ENCODE peak calls at places on chromosomes 7 and 10, in ten cellular contexts. One of them, this sample, is unnamed.

GRCh38 chr10:102593074-102593803 is 51.0 kb upstream of the TRIM8 start:
- DNase-seq in prostate gland: no peak
- DNase-seq in Panc1: no peak
- DNase-seq in stomach: no peak
- DNase-seq in suprapubic skin: no peak
- DNase-seq in K562: no peak
- DNase-seq in transverse colon: no peak
- DNase-seq in GM23338: no peak
- DNase-seq in sigmoid colon: no peak
- DNase-seq in SK-N-SH: no peak
- DNase-seq in this sample: no peak

GRCh38 chr10:27779462-27779861 is 33.8 kb upstream of the MKX start:
- DNase-seq in GM23338: no peak
- DNase-seq in Panc1: no peak
- DNase-seq in sigmoid colon: no peak
- DNase-seq in stomach: no peak
- DNase-seq in suprapubic skin: no peak
- DNase-seq in SK-N-SH: no peak
- DNase-seq in prostate gland: no peak
- DNase-seq in K562: no peak
- DNase-seq in transverse colon: no peak
- DNase-seq in this sample: no peak

GRCh38 chr10:54853883-54854282 is 52.9 kb upstream of the PCDH15 start:
- DNase-seq in Panc1: no peak
- DNase-seq in SK-N-SH: no peak
- DNase-seq in transverse colon: no peak
- DNase-seq in GM23338: no peak
- DNase-seq in K562: no peak
- DNase-seq in sigmoid colon: no peak
- DNase-seq in stomach: no peak
- DNase-seq in prostate gland: no peak
- DNase-seq in suprapubic skin: no peak
- DNase-seq in this sample: no peak

GRCh38 chr7:142808802-142809583 is 38.2 kb downstream of the PRSS2 start:
- DNase-seq in Panc1: no peak
- DNase-seq in sigmoid colon: no peak
- DNase-seq in prostate gland: no peak
- DNase-seq in transverse colon: peak; percentile 77
- DNase-seq in SK-N-SH: no peak
- DNase-seq in stomach: peak; percentile 56
- DNase-seq in suprapubic skin: peak; percentile 62
- DNase-seq in GM23338: no peak
- DNase-seq in K562: peak; percentile 70
- DNase-seq in this sample: no peak

GRCh38 chr10:133126431-133127290 is 33.4 kb upstream of the KNDC1 start:
- DNase-seq in stomach: no peak
- DNase-seq in SK-N-SH: no peak
- DNase-seq in suprapubic skin: peak; percentile 61
- DNase-seq in K562: no peak
- DNase-seq in prostate gland: no peak
- DNase-seq in transverse colon: peak; percentile 6
- DNase-seq in GM23338: no peak
- DNase-seq in Panc1: no peak
- DNase-seq in sigmoid colon: peak; percentile 47
- DNase-seq in this sample: no peak

GRCh38 chr7:136925556-136925955 is 57.1 kb downstream of the CHRM2 start:
- DNase-seq in prostate gland: no peak
- DNase-seq in SK-N-SH: no peak
- DNase-seq in GM23338: no peak
- DNase-seq in suprapubic skin: no peak
- DNase-seq in sigmoid colon: no peak
- DNase-seq in stomach: no peak
- DNase-seq in K562: no peak
- DNase-seq in transverse colon: no peak
- DNase-seq in Panc1: no peak
- DNase-seq in this sample: no peak

GRCh38 chr7:116025098-116025809 is 5.3 kb downstream of the TFEC start:
- DNase-seq in transverse colon: no peak
- DNase-seq in SK-N-SH: no peak
- DNase-seq in suprapubic skin: no peak
- DNase-seq in Panc1: no peak
- DNase-seq in prostate gland: no peak
- DNase-seq in stomach: no peak
- DNase-seq in GM23338: no peak
- DNase-seq in K562: no peak
- DNase-seq in sigmoid colon: no peak
- DNase-seq in this sample: no peak

GRCh38 chr7:51727441-51727840 is 410.8 kb upstream of the COBL start:
- DNase-seq in stomach: no peak
- DNase-seq in sigmoid colon: no peak
- DNase-seq in SK-N-SH: no peak
- DNase-seq in GM23338: no peak
- DNase-seq in suprapubic skin: no peak
- DNase-seq in transverse colon: no peak
- DNase-seq in prostate gland: no peak
- DNase-seq in K562: no peak
- DNase-seq in Panc1: no peak
- DNase-seq in this sample: no peak

GRCh38 chr7:101952355-101953247 is 135.2 kb downstream of the CUX1 start:
- DNase-seq in suprapubic skin: no peak
- DNase-seq in transverse colon: no peak
- DNase-seq in K562: peak; percentile 42
- DNase-seq in sigmoid colon: peak; percentile 78
- DNase-seq in GM23338: no peak
- DNase-seq in SK-N-SH: no peak
- DNase-seq in prostate gland: no peak
- DNase-seq in stomach: no peak
- DNase-seq in Panc1: peak; percentile 8
- DNase-seq in this sample: no peak
- TF ChIP-seq POLR2AphosphoS5 in suprapubic skin: no peak
- TF ChIP-seq POLR2AphosphoS5 in transverse colon: peak; percentile 19
- TF ChIP-seq POLR2AphosphoS5 in K562: no peak
- TF ChIP-seq POLR2AphosphoS5 in sigmoid colon: peak; percentile 29
- TF ChIP-seq POLR2AphosphoS5 in GM23338: no peak
- TF ChIP-seq POLR2AphosphoS5 in SK-N-SH: peak; percentile 18
- TF ChIP-seq POLR2AphosphoS5 in prostate gland: no peak
- TF ChIP-seq POLR2AphosphoS5 in stomach: peak; percentile 34
- TF ChIP-seq POLR2AphosphoS5 in Panc1: no peak
- TF ChIP-seq POLR2AphosphoS5 in this sample: no peak

GRCh38 chr10:6231730-6232129 is 29.0 kb downstream of the PFKFB3 start:
- DNase-seq in suprapubic skin: no peak
- DNase-seq in sigmoid colon: no peak
- DNase-seq in Panc1: no peak
- DNase-seq in stomach: no peak
- DNase-seq in K562: no peak
- DNase-seq in transverse colon: no peak
- DNase-seq in GM23338: no peak
- DNase-seq in SK-N-SH: peak; percentile 17
- DNase-seq in prostate gland: no peak
- DNase-seq in this sample: no peak

GRCh38 chr10:6234371-6234770 is 31.6 kb downstream of the PFKFB3 start:
- DNase-seq in SK-N-SH: no peak
- DNase-seq in transverse colon: no peak
- DNase-seq in sigmoid colon: peak; percentile 53
- DNase-seq in stomach: no peak
- DNase-seq in suprapubic skin: peak; percentile 40
- DNase-seq in GM23338: no peak
- DNase-seq in K562: no peak
- DNase-seq in Panc1: no peak
- DNase-seq in prostate gland: no peak
- DNase-seq in this sample: no peak

GRCh38 chr10:6232225-6232807 is 29.6 kb downstream of the PFKFB3 start:
- DNase-seq in SK-N-SH: peak; percentile 25
- DNase-seq in GM23338: no peak
- DNase-seq in suprapubic skin: no peak
- DNase-seq in stomach: no peak
- DNase-seq in K562: no peak
- DNase-seq in sigmoid colon: no peak
- DNase-seq in prostate gland: no peak
- DNase-seq in Panc1: no peak
- DNase-seq in transverse colon: no peak
- DNase-seq in this sample: no peak

GRCh38 chr10:6232846-6233724 is 30.4 kb downstream of the PFKFB3 start:
- DNase-seq in sigmoid colon: peak; percentile 46
- DNase-seq in suprapubic skin: no peak
- DNase-seq in transverse colon: no peak
- DNase-seq in GM23338: no peak
- DNase-seq in SK-N-SH: peak; percentile 12
- DNase-seq in prostate gland: no peak
- DNase-seq in Panc1: no peak
- DNase-seq in K562: no peak
- DNase-seq in stomach: no peak
- DNase-seq in this sample: no peak

DNA sequence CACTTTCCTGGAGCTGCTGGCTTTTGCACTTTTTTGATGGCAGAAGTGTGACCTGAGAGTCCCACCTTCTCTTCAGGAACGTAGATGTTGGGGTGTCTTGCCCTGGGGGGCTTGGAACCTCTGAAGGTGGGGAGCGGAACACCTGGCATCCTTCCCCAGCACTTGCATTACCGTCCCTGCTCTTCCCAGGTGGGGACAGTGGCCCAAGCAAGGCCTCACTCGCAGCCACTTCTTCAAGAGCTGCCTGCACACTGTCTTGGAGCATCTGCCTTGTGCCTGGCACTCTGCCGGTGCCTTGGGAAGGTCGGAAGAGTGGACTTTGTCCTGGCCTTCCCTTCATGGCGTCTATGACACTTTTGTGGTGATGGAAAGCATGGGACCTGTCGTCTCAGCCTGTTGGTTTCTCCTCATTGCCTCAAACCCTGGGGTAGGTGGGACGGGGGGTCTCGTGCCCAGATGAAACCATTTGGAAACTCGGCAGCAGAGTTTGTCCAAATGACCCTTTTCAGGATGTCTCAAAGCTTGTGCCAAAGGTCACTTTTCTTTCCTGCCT is 31.1 kb downstream of the PFKFB3 start:
- DNase-seq in K562: no peak
- DNase-seq in SK-N-SH: no peak
- DNase-seq in sigmoid colon: peak; percentile 63
- DNase-seq in suprapubic skin: no peak
- DNase-seq in Panc1: no peak
- DNase-seq in transverse colon: no peak
- DNase-seq in prostate gland: no peak
- DNase-seq in stomach: no peak
- DNase-seq in GM23338: no peak
- DNase-seq in this sample: no peak
- H3K36me3 ChIP-seq in K562: peaks cover 25% of the 10 kb centered on the region
- H3K36me3 ChIP-seq in SK-N-SH: peaks cover 52% of the 10 kb centered on the region
- H3K36me3 ChIP-seq in sigmoid colon: peaks cover 79% of the 10 kb centered on the region
- H3K36me3 ChIP-seq in suprapubic skin: peaks cover 78% of the 10 kb centered on the region
- H3K36me3 ChIP-seq in Panc1: no peaks in the 10 kb centered on the region
- H3K36me3 ChIP-seq in transverse colon: no peaks in the 10 kb centered on the region
- H3K36me3 ChIP-seq in prostate gland: no peaks in the 10 kb centered on the region
- H3K36me3 ChIP-seq in stomach: peaks cover 85% of the 10 kb centered on the region
- H3K36me3 ChIP-seq in GM23338: peaks cover 4% of the 10 kb centered on the region
- H3K36me3 ChIP-seq in this sample: peaks cover 21% of the 10 kb centered on the region

GRCh38 chr7:42972703-42973500 is 40.7 kb downstream of the MRPL32 start:
- DNase-seq in stomach: peak; percentile 25
- DNase-seq in Panc1: no peak
- DNase-seq in K562: peak; percentile 55
- DNase-seq in transverse colon: peak; percentile 17
- DNase-seq in GM23338: peak; percentile 6
- DNase-seq in suprapubic skin: peak; percentile 73
- DNase-seq in SK-N-SH: peak; percentile 16
- DNase-seq in prostate gland: no peak
- DNase-seq in sigmoid colon: peak; percentile 81
- DNase-seq in this sample: no peak
- TF ChIP-seq POLR2AphosphoS5 in stomach: no peak
- TF ChIP-seq POLR2AphosphoS5 in Panc1: no peak
- TF ChIP-seq POLR2AphosphoS5 in K562: no peak
- TF ChIP-seq POLR2AphosphoS5 in transverse colon: peak; percentile 56
- TF ChIP-seq POLR2AphosphoS5 in GM23338: no peak
- TF ChIP-seq POLR2AphosphoS5 in suprapubic skin: no peak
- TF ChIP-seq POLR2AphosphoS5 in SK-N-SH: peak; percentile 18
- TF ChIP-seq POLR2AphosphoS5 in prostate gland: no peak
- TF ChIP-seq POLR2AphosphoS5 in sigmoid colon: peak; percentile 75
- TF ChIP-seq POLR2AphosphoS5 in this sample: peak; percentile 43

GRCh38 chr7:149727541-149728476 is 45.6 kb downstream of the ZNF467 start:
- DNase-seq in stomach: no peak
- DNase-seq in transverse colon: no peak
- DNase-seq in prostate gland: peak; percentile 40
- DNase-seq in GM23338: no peak
- DNase-seq in suprapubic skin: no peak
- DNase-seq in K562: no peak
- DNase-seq in Panc1: no peak
- DNase-seq in sigmoid colon: peak; percentile 56
- DNase-seq in SK-N-SH: no peak
- DNase-seq in this sample: no peak

GRCh38 chr7:149727053-149727452 is 46.3 kb downstream of the ZNF467 start:
- DNase-seq in stomach: no peak
- DNase-seq in GM23338: no peak
- DNase-seq in sigmoid colon: peak; percentile 50
- DNase-seq in suprapubic skin: no peak
- DNase-seq in prostate gland: peak; percentile 70
- DNase-seq in transverse colon: no peak
- DNase-seq in K562: no peak
- DNase-seq in Panc1: no peak
- DNase-seq in SK-N-SH: no peak
- DNase-seq in this sample: no peak

GRCh38 chr7:149729983-149730801 is 43.2 kb downstream of the ZNF467 start:
- DNase-seq in sigmoid colon: peak; percentile 64
- DNase-seq in suprapubic skin: no peak
- DNase-seq in K562: no peak
- DNase-seq in SK-N-SH: peak; percentile 50
- DNase-seq in prostate gland: no peak
- DNase-seq in stomach: no peak
- DNase-seq in GM23338: no peak
- DNase-seq in Panc1: no peak
- DNase-seq in transverse colon: no peak
- DNase-seq in this sample: no peak

GRCh38 chr7:149729586-149729982 is 43.8 kb downstream of the ZNF467 start:
- DNase-seq in transverse colon: no peak
- DNase-seq in sigmoid colon: peak; percentile 25
- DNase-seq in prostate gland: no peak
- DNase-seq in suprapubic skin: no peak
- DNase-seq in SK-N-SH: no peak
- DNase-seq in Panc1: no peak
- DNase-seq in K562: no peak
- DNase-seq in GM23338: no peak
- DNase-seq in stomach: no peak
- DNase-seq in this sample: no peak

DNA sequence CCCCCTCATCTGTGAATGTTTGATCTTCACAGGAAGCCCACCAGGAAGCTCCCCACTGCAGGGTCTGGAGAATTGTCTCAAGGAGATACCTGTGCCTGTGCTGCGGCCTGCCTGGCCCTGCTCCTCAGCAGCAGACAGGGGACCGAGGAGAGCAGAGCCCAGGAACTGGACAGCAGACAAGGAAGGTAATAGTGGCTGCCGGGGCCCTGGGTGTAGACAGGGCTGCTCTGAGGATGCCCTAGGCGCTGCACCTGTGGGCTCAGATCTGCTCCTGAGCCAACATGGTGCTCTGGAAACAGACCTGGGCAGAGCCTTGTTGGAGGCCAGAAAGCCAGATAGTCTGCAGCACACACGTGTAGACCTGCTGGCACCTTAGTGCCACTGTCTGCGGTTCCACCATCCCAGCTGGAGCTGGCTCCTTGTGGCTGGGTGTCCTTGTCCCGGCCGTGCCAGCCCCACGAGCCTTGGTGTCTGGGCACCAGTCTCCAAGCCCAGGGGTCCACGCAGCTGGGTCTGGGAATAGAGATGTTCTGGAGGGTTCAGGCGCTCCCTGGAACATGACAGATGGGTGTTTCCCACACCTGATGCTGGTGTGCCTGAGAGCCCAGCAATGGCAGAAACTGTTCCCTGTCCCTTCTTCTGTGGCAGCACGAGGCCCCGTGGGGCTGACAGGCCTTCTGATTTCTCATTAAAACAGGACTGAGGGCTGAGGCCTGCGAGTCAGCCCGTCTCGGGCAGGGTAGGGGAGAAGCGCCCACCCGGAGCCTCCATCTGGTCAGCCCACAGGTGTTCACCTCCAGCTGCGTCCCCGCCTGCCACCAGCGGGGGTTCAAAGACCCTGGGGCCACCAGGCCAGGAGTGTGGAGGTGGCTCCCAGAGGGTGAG is 44.7 kb downstream of the ZNF467 start:
- DNase-seq in sigmoid colon: peak; percentile 59
- DNase-seq in stomach: no peak
- DNase-seq in SK-N-SH: no peak
- DNase-seq in Panc1: no peak
- DNase-seq in transverse colon: no peak
- DNase-seq in K562: no peak
- DNase-seq in prostate gland: no peak
- DNase-seq in GM23338: no peak
- DNase-seq in suprapubic skin: no peak
- DNase-seq in this sample: no peak
- H3K36me3 ChIP-seq in sigmoid colon: peaks cover 98% of the 10 kb centered on the region
- H3K36me3 ChIP-seq in stomach: peaks cover 100% of the 10 kb centered on the region
- H3K36me3 ChIP-seq in SK-N-SH: no peaks in the 10 kb centered on the region
- H3K36me3 ChIP-seq in Panc1: no peaks in the 10 kb centered on the region
- H3K36me3 ChIP-seq in transverse colon: no peaks in the 10 kb centered on the region
- H3K36me3 ChIP-seq in K562: peaks cover 89% of the 10 kb centered on the region
- H3K36me3 ChIP-seq in prostate gland: peaks cover 7% of the 10 kb centered on the region
- H3K36me3 ChIP-seq in GM23338: no peaks in the 10 kb centered on the region
- H3K36me3 ChIP-seq in suprapubic skin: peaks cover 83% of the 10 kb centered on the region
- H3K36me3 ChIP-seq in this sample: peaks cover 98% of the 10 kb centered on the region

This sample was measured in esophagus muscularis mucosa.